ENCODE peak calls at places on chromosomes 4 and X, in five cellular contexts. U is right lobe of liver, M is body of pancreas, R is testis, C is ovary. K is an unnamed sample.

GRCh38 chr4:7960017-7960789 is 20.5 kb upstream of the AFAP1 start:
- DNase-seq in U (no peak), M (no peak), R (no peak), C (no peak), K (no peak)

GRCh38 chr4:172989984-172990711 is 178.5 kb upstream of the GALNT7 start:
- DNase-seq in U (no peak), M (no peak), R (no peak), C (no peak), K (no peak)

GRCh38 chrX:42714981-42715688 is 62.8 kb downstream of the PPP1R2C start:
- DNase-seq in U (peak; percentile 70), M (peak; percentile 88), R (peak; percentile 63), C (no peak), K (peak; percentile 52)

GRCh38 chrX:133366735-133367134 is 48.6 kb downstream of the GPC4 start:
- DNase-seq in U (no peak), M (no peak), R (no peak), C (no peak), K (no peak)

GRCh38 chr4:49032440-49033161 is 46.5 kb downstream of the CWH43 start:
- DNase-seq in U (no peak), M (no peak), R (peak; percentile 73), C (no peak), K (no peak)

GRCh38 chr4:78074747-78075146 is 17.6 kb downstream of the FRAS1 start:
- DNase-seq in U (no peak), M (no peak), R (no peak), C (no peak), K (no peak)

GRCh38 chr4:88478247-88478646 is 21.3 kb downstream of the HERC5 start:
- DNase-seq in U (no peak), M (no peak), R (no peak), C (no peak), K (no peak)

GRCh38 chr4:118799235-118799932 is 36.5 kb downstream of the SEC24D start:
- DNase-seq in U (no peak), M (no peak), R (no peak), C (no peak), K (no peak)

GRCh38 chr4:2936773-2937145 is 26.4 kb downstream of the NOP14 start:
- DNase-seq in U (peak; percentile 40), M (peak; percentile 35), R (peak; percentile 15), C (peak; percentile 24), K (peak; percentile 41)

GRCh38 chr4:19262467-19262866 is 989.2 kb upstream of the SLIT2 start:
- DNase-seq in U (no peak), M (no peak), R (peak; percentile 20), C (no peak), K (no peak)

GRCh38 chr4:3291969-3292570 is 751 bp upstream of the RGS12 start:
- DNase-seq in U (peak; percentile 81), M (peak; percentile 77), R (peak; percentile 44), C (peak; percentile 71), K (peak; percentile 65)

GRCh38 chr4:170089274-170089742 is 448 bp downstream of the AADAT start:
- DNase-seq in U (peak; percentile 25), M (peak; percentile 20), R (peak; percentile 43), C (peak; percentile 21), K (no peak)

GRCh38 chrX:100409316-100410082 is 574 bp downstream of the PCDH19 start:
- DNase-seq in U (no peak), M (no peak), R (no peak), C (peak; percentile 17), K (no peak)

GRCh38 chrX:70554081-70554480 is 109.4 kb downstream of the DLG3 start:
- DNase-seq in U (no peak), M (no peak), R (no peak), C (no peak), K (no peak)

GRCh38 chr4:6885953-6886557 is 23.6 kb upstream of the TBC1D14 start:
- DNase-seq in U (peak; percentile 79), M (peak; percentile 75), R (peak; percentile 69), C (no peak), K (no peak)

GRCh38 chr4:128728190-128728589 is 81.3 kb upstream of the JADE1 start:
- DNase-seq in U (no peak), M (no peak), R (no peak), C (no peak), K (no peak)

GRCh38 chrX:130086414-130087207 is 23.7 kb downstream of the ELF4 start:
- DNase-seq in U (no peak), M (no peak), R (no peak), C (no peak), K (no peak)

GRCh38 chr4:6771229-6771671 is 11.3 kb upstream of the KIAA0232 start:
- DNase-seq in U (peak; percentile 75), M (peak; percentile 48), R (no peak), C (no peak), K (peak; percentile 79)

GRCh38 chrX:133985164-133986007 is at the start of gene GPC3:
- DNase-seq in U (peak; percentile 51), M (peak; percentile 31), R (peak; percentile 53), C (peak; percentile 61), K (no peak)

GRCh38 chr4:185457136-185457535 is 14.4 kb downstream of the CCDC110 start:
- DNase-seq in U (no peak), M (peak; percentile 42), R (no peak), C (no peak), K (no peak)

GRCh38 chr4:16205298-16206164 is 20.7 kb downstream of the TAPT1 start:
- DNase-seq in U (no peak), M (no peak), R (no peak), C (no peak), K (no peak)

GRCh38 chr4:76271248-76271647 is 19.7 kb downstream of the FAM47E start:
- DNase-seq in U (no peak), M (no peak), R (no peak), C (no peak), K (no peak)

GRCh38 chr4:100118213-100118612 is 72.1 kb downstream of the DDIT4L start:
- DNase-seq in U (no peak), M (no peak), R (no peak), C (no peak), K (no peak)

GRCh38 chr4:175451238-175451965 is 360.7 kb downstream of the GPM6A start:
- DNase-seq in U (no peak), M (no peak), R (no peak), C (no peak), K (no peak)

GRCh38 chr4:142572076-142572475 is 274.0 kb downstream of the INPP4B start:
- DNase-seq in U (no peak), M (no peak), R (no peak), C (no peak), K (no peak)

GRCh38 chr4:76373919-76374552 is 46.9 kb downstream of the CCDC158 start:
- DNase-seq in U (peak; percentile 26), M (no peak), R (no peak), C (no peak), K (no peak)

GRCh38 chr4:82797048-82797590 is 1.5 kb downstream of the SCD5 start:
- DNase-seq in U (no peak), M (peak; percentile 47), R (no peak), C (peak; percentile 47), K (no peak)

GRCh38 chr4:26342328-26343040 is 21.7 kb downstream of the RBPJ start:
- DNase-seq in U (no peak), M (no peak), R (no peak), C (no peak), K (no peak)

GRCh38 chr4:185265942-185266341 is 56.5 kb downstream of the SNX25 start:
- DNase-seq in U (no peak), M (no peak), R (no peak), C (no peak), K (no peak)

GRCh38 chrX:30888526-30889146 is 418 bp downstream of the TAB3 start:
- DNase-seq in U (no peak), M (no peak), R (no peak), C (no peak), K (no peak)

DNA sequence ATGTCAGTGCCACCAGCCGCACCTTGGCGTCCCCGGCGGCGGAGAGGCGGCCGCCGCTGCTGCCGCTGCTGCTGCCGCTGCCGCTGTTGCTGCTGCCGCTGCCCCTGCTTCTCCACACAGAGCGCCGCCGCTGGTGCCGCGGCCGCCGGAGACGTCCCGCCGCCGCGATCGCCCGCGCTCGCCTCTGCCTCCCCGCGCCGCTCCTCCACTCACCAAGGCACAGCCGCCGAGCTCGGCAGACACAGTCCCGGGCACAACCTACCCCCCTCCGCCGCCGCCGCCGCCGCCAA is at the start of gene PPP3CA:
- DNase-seq in U (no peak), M (no peak), R (no peak), C (no peak), K (no peak)
- TF ChIP-seq POLR2A in U (peak; percentile 78), M (peak; percentile 9), R (peak; percentile 51), C (peak; percentile 6), K (no peak)

DNA sequence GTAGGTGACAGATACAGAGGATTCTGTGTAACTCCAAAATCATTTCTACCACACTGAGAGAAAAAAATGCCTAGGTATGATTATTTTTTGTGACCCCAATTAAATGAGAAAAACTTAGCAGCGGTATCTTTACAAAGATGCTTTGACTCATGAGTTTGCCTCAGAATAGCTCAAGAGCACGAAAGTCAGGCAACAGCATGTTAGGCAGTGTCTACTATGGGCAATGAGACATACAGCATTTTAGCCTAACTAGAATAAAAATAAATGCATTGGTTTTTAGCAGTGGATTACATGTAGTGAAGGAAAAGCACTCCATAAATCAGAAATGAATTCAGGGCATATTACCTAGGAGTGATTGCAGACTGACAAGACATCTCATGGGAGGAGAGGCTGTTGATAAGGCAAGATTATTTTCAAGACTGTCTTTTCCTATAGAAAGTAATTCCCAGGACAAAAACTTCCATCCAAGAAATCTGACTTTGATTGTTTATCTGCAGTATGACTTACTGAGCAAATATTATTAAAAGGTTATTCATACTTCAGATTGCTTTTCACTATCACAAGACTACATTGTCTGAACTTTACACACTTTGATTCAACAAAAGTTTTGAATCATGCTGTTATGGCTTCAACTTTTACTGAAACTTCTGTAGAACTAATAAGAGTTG is 3.6 kb downstream of the ANXA10 start:
- DNase-seq in U (no peak), M (no peak), R (no peak), C (no peak), K (no peak)
- H3K9me3 ChIP-seq in U (no peaks in the 10 kb centered on the region), M (no peaks in the 10 kb centered on the region), R (no peaks in the 10 kb centered on the region), C (no peaks in the 10 kb centered on the region), K (no peaks in the 10 kb centered on the region)

GRCh38 chrX:16155586-16155985 is 11.7 kb upstream of the MAGEB17 start:
- DNase-seq in U (no peak), M (no peak), R (no peak), C (no peak), K (no peak)
- TF ChIP-seq POLR2A in U (no peak), M (no peak), R (no peak), C (no peak), K (no peak)

DNA sequence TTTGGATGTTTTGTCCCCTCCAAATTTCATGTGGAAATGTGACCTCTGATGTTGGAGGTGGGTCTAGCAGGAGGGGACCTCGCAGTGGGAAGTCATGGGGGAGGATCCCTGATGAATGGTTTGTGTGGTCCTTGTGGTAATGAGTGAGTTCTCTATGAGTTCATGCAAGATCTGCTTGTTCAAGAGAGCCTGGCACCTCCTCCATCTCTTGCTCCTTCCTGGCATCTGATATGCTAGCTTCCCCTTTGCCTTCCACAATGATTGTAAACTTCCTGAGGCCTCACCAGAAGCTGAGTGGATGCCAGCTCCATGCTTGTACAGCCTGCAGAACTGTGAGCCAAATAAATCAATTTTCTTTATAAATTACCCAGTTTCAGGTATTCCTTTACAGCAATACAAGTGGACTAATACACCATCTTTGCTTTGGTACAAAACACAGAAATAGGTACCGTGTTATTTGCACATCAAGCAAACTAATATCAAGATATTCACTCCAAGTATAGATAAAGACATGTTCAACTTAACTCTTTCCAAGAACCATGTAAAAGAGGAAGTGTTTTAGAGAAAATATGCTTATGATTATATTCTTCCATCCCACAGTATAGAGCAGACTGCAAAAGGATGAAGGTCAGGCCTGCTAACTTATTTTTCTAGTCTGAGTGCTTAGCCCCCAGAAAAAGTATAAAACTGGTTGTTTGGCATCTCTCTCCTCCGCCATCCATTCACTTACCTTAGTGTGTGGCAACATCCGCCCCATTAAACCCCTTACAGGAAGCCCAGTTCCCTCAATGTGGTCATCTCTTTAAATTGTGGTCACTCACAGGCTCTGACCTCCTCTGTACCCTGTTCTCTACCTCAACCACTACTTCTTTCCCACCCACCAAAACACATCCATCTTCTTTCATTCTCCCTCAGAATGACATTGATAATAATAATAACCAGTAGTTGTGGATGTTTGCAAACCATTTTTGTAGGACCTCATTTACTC is 6.7 kb downstream of the ARAP2 start:
- DNase-seq in U (no peak), M (no peak), R (no peak), C (no peak), K (no peak)
- H3K9me3 ChIP-seq in U (no peaks in the 10 kb centered on the region), M (no peaks in the 10 kb centered on the region), R (no peaks in the 10 kb centered on the region), C (no peaks in the 10 kb centered on the region), K (no peaks in the 10 kb centered on the region)